ENCODE peak calls at places on chromosomes 2 and 18, in nine cellular contexts. B is NCI-H460; P is GM23338; C is NCI-H345; S is activated T-cell treated with anti-CD3 and anti-CD28 coated beads, Interleukin-2, amount 50 U/mL, for 24 hours; H is IMR-90; D is posterior vena cava; Y is lower lobe of right lung; I is Daoy. L is an unnamed sample.

GRCh38 chr18:12119358-12119757 is 25.7 kb downstream of the ANKRD62 start:
- DNase-seq in Y (no peak), S (no peak), P (no peak), B (no peak), C (no peak), H (no peak), D (no peak), I (no peak), L (no peak)

GRCh38 chr18:56593906-56594305 is 44.5 kb downstream of the TXNL1 start:
- DNase-seq in Y (no peak), H (peak; percentile 42), I (peak; percentile 8), S (no peak), P (no peak), C (no peak), B (no peak), D (no peak), L (no peak)

GRCh38 chr2:22450831-22451230 is 934.1 kb upstream of the KLHL29 start:
- DNase-seq in S (no peak), D (no peak), Y (no peak), H (no peak), B (no peak), I (no peak), C (peak; percentile 34), P (no peak), L (no peak)

GRCh38 chr2:204664708-204665121 is 119.4 kb downstream of the PARD3B start:
- DNase-seq in Y (no peak), I (peak; percentile 9), S (no peak), C (no peak), H (peak; percentile 55), P (peak; percentile 32), D (no peak), B (peak; percentile 62), L (no peak)

GRCh38 chr2:160063266-160063665 is 851 bp upstream of the PLA2R1 start:
- DNase-seq in S (no peak), C (no peak), D (no peak), Y (no peak), I (no peak), H (no peak), B (no peak), P (peak; percentile 29), L (no peak)

GRCh38 chr2:167069855-167070254 is 181.6 kb downstream of the XIRP2 start:
- DNase-seq in Y (no peak), B (no peak), D (no peak), I (no peak), C (no peak), P (no peak), S (no peak), H (peak; percentile 4), L (no peak)

GRCh38 chr18:26549486-26550435 is 1.4 kb upstream of the KCTD1 start:
- DNase-seq in B (peak; percentile 49), I (peak; percentile 80), Y (peak; percentile 70), H (peak; percentile 38), P (peak; percentile 71), D (peak; percentile 88), C (peak; percentile 72), S (peak; percentile 47), L (no peak)

GRCh38 chr2:224017976-224018375 is 21.1 kb downstream of the SERPINE2 start:
- DNase-seq in D (no peak), H (no peak), B (no peak), P (no peak), Y (no peak), I (no peak), C (no peak), S (no peak), L (no peak)

GRCh38 chr18:76989647-76990190 is 142.9 kb downstream of the MBP start:
- DNase-seq in Y (no peak), I (no peak), P (no peak), C (no peak), S (no peak), D (no peak), H (no peak), B (no peak), L (no peak)

GRCh38 chr18:6747646-6748045 is 18.1 kb downstream of the ARHGAP28 start:
- DNase-seq in D (no peak), B (peak; percentile 36), I (peak; percentile 85), P (no peak), S (no peak), C (no peak), H (peak; percentile 97), Y (no peak), L (no peak)

GRCh38 chr2:156319811-156320490 is 12.6 kb downstream of the NR4A2 start:
- DNase-seq in D (peak; percentile 86), Y (peak; percentile 75), C (no peak), S (no peak), P (peak; percentile 91), H (peak; percentile 49), I (no peak), B (no peak), L (no peak)

GRCh38 chr18:27921904-27922541 is 254.9 kb downstream of the CDH2 start:
- DNase-seq in Y (no peak), C (no peak), P (peak; percentile 23), I (peak; percentile 82), D (no peak), H (peak; percentile 68), B (peak; percentile 2), S (no peak), L (no peak)

GRCh38 chr2:239380831-239381708 is 19.8 kb downstream of the HDAC4 start:
- DNase-seq in D (peak; percentile 81), H (no peak), B (no peak), Y (peak; percentile 50), C (no peak), S (peak; percentile 72), P (no peak), I (no peak), L (no peak)

GRCh38 chr2:237253046-237253723 is 160.8 kb downstream of the COL6A3 start:
- DNase-seq in P (no peak), I (peak; percentile 68), C (no peak), Y (no peak), S (no peak), D (no peak), B (peak; percentile 34), H (no peak), L (no peak)

GRCh38 chr18:2935438-2936192 is 77.3 kb downstream of the LPIN2 start:
- DNase-seq in Y (no peak), C (no peak), I (no peak), D (no peak), B (no peak), H (peak; percentile 57), P (no peak), S (no peak), L (no peak)

GRCh38 chr2:50492452-50492851 is 539.5 kb downstream of the NRXN1 start:
- DNase-seq in B (peak; percentile 54), C (peak; percentile 62), S (no peak), P (peak; percentile 83), I (peak; percentile 14), D (no peak), H (peak; percentile 65), Y (no peak), L (no peak)

GRCh38 chr2:84958135-84959044 is 12.6 kb upstream of the KCMF1 start:
- DNase-seq in B (peak; percentile 67), I (peak; percentile 96), C (peak; percentile 72), H (peak; percentile 97), P (peak; percentile 100), D (no peak), S (no peak), Y (peak; percentile 50), L (no peak)

GRCh38 chr18:76914314-76914713 is 92.0 kb downstream of the ZNF236 start:
- DNase-seq in Y (no peak), H (no peak), S (no peak), C (no peak), D (no peak), I (no peak), P (no peak), B (no peak), L (no peak)

GRCh38 chr2:136110528-136110927 is 7.4 kb downstream of the CXCR4 start:
- DNase-seq in S (no peak), I (no peak), C (peak; percentile 44), H (no peak), B (no peak), D (no peak), P (no peak), Y (no peak), L (no peak)

GRCh38 chr2:134919360-134920210 is 963 bp downstream of the CCNT2 start:
- DNase-seq in I (peak; percentile 32), P (no peak), B (peak; percentile 12), S (no peak), Y (no peak), H (peak; percentile 12), C (peak; percentile 45), D (no peak), L (peak; percentile 2)

GRCh38 chr2:70932631-70933230 is 3.0 kb upstream of the ATP6V1B1 start:
- DNase-seq in C (no peak), I (no peak), P (no peak), H (no peak), D (no peak), B (no peak), S (no peak), Y (no peak), L (no peak)

GRCh38 chr2:105397959-105398521 is 811 bp downstream of the FHL2 start:
- DNase-seq in H (no peak), P (no peak), Y (no peak), D (no peak), S (no peak), B (no peak), C (no peak), I (no peak), L (no peak)